ENCODE peak calls at places on chromosomes 4 and X, in six cellular contexts. One of them, this sample, is unnamed.

GRCh38 chrX:129930941-129931410 is 25.0 kb downstream of the UTP14A start:
- DNase-seq in GM12891: no peak
- DNase-seq in NCI-H1694 treated with DMSO at 0.1 percent for 48 hours: no peak
- DNase-seq in T-cell: no peak
- DNase-seq in body of pancreas: no peak
- DNase-seq in stimulated activated CD4-positive, alpha-beta T cell treated with anti-CD3 and anti-CD28 coated beads, TNF-alpha, amount 100 ng/mL, for 4 hours: no peak
- DNase-seq in this sample: no peak

GRCh38 chr4:84381759-84382158 is 117.3 kb downstream of the NKX6-1 start:
- DNase-seq in GM12891: no peak
- DNase-seq in NCI-H1694 treated with DMSO at 0.1 percent for 48 hours: no peak
- DNase-seq in T-cell: no peak
- DNase-seq in body of pancreas: no peak
- DNase-seq in stimulated activated CD4-positive, alpha-beta T cell treated with anti-CD3 and anti-CD28 coated beads, TNF-alpha, amount 100 ng/mL, for 4 hours: no peak
- DNase-seq in this sample: no peak

GRCh38 chr4:139958738-139959096 is 195.3 kb downstream of the MAML3 start:
- DNase-seq in GM12891: no peak
- DNase-seq in NCI-H1694 treated with DMSO at 0.1 percent for 48 hours: no peak
- DNase-seq in T-cell: no peak
- DNase-seq in body of pancreas: no peak
- DNase-seq in stimulated activated CD4-positive, alpha-beta T cell treated with anti-CD3 and anti-CD28 coated beads, TNF-alpha, amount 100 ng/mL, for 4 hours: no peak
- DNase-seq in this sample: no peak

GRCh38 chr4:113884655-113885054 is 94.8 kb downstream of the ARSJ start:
- DNase-seq in GM12891: no peak
- DNase-seq in NCI-H1694 treated with DMSO at 0.1 percent for 48 hours: no peak
- DNase-seq in T-cell: no peak
- DNase-seq in body of pancreas: no peak
- DNase-seq in stimulated activated CD4-positive, alpha-beta T cell treated with anti-CD3 and anti-CD28 coated beads, TNF-alpha, amount 100 ng/mL, for 4 hours: no peak
- DNase-seq in this sample: no peak

GRCh38 chr4:53821179-53821851 is 230.0 kb upstream of the LNX1 start:
- DNase-seq in GM12891: no peak
- DNase-seq in NCI-H1694 treated with DMSO at 0.1 percent for 48 hours: no peak
- DNase-seq in T-cell: no peak
- DNase-seq in body of pancreas: no peak
- DNase-seq in stimulated activated CD4-positive, alpha-beta T cell treated with anti-CD3 and anti-CD28 coated beads, TNF-alpha, amount 100 ng/mL, for 4 hours: no peak
- DNase-seq in this sample: no peak

GRCh38 chr4:130336585-130337217 is 1240.7 kb downstream of the C4orf33 start:
- DNase-seq in GM12891: no peak
- DNase-seq in NCI-H1694 treated with DMSO at 0.1 percent for 48 hours: peak
- DNase-seq in T-cell: no peak
- DNase-seq in body of pancreas: no peak
- DNase-seq in stimulated activated CD4-positive, alpha-beta T cell treated with anti-CD3 and anti-CD28 coated beads, TNF-alpha, amount 100 ng/mL, for 4 hours: no peak
- DNase-seq in this sample: peak

GRCh38 chr4:48949518-48950207 is 36.4 kb upstream of the CWH43 start:
- DNase-seq in GM12891: no peak
- DNase-seq in NCI-H1694 treated with DMSO at 0.1 percent for 48 hours: no peak
- DNase-seq in T-cell: no peak
- DNase-seq in body of pancreas: no peak
- DNase-seq in stimulated activated CD4-positive, alpha-beta T cell treated with anti-CD3 and anti-CD28 coated beads, TNF-alpha, amount 100 ng/mL, for 4 hours: no peak
- DNase-seq in this sample: no peak

GRCh38 chrX:64975989-64976672 is at the start of gene ZC4H2:
- DNase-seq in GM12891: peak
- DNase-seq in NCI-H1694 treated with DMSO at 0.1 percent for 48 hours: peak
- DNase-seq in T-cell: peak
- DNase-seq in body of pancreas: peak
- DNase-seq in stimulated activated CD4-positive, alpha-beta T cell treated with anti-CD3 and anti-CD28 coated beads, TNF-alpha, amount 100 ng/mL, for 4 hours: peak
- DNase-seq in this sample: peak

GRCh38 chrX:9676311-9676710 is 89.3 kb downstream of the GPR143 start:
- DNase-seq in GM12891: no peak
- DNase-seq in NCI-H1694 treated with DMSO at 0.1 percent for 48 hours: no peak
- DNase-seq in T-cell: no peak
- DNase-seq in body of pancreas: no peak
- DNase-seq in stimulated activated CD4-positive, alpha-beta T cell treated with anti-CD3 and anti-CD28 coated beads, TNF-alpha, amount 100 ng/mL, for 4 hours: no peak
- DNase-seq in this sample: no peak

GRCh38 chr4:157220026-157220881 is at the start of gene GRIA2:
- DNase-seq in GM12891: no peak
- DNase-seq in NCI-H1694 treated with DMSO at 0.1 percent for 48 hours: peak
- DNase-seq in T-cell: no peak
- DNase-seq in body of pancreas: peak
- DNase-seq in stimulated activated CD4-positive, alpha-beta T cell treated with anti-CD3 and anti-CD28 coated beads, TNF-alpha, amount 100 ng/mL, for 4 hours: no peak
- DNase-seq in this sample: no peak

GRCh38 chr4:110183058-110183457 is 15.4 kb downstream of the ELOVL6 start:
- DNase-seq in GM12891: no peak
- DNase-seq in NCI-H1694 treated with DMSO at 0.1 percent for 48 hours: no peak
- DNase-seq in T-cell: no peak
- DNase-seq in body of pancreas: no peak
- DNase-seq in stimulated activated CD4-positive, alpha-beta T cell treated with anti-CD3 and anti-CD28 coated beads, TNF-alpha, amount 100 ng/mL, for 4 hours: no peak
- DNase-seq in this sample: no peak

GRCh38 chr4:183438458-183439113 is 5.8 kb upstream of the CDKN2AIP start:
- DNase-seq in GM12891: no peak
- DNase-seq in NCI-H1694 treated with DMSO at 0.1 percent for 48 hours: no peak
- DNase-seq in T-cell: no peak
- DNase-seq in body of pancreas: peak
- DNase-seq in stimulated activated CD4-positive, alpha-beta T cell treated with anti-CD3 and anti-CD28 coated beads, TNF-alpha, amount 100 ng/mL, for 4 hours: no peak
- DNase-seq in this sample: no peak